ENCODE peak calls at places on chromosomes 5 and 9, in nine cellular contexts. One of them, this sample, is unnamed.

GRCh38 chr5:143413964-143414669 is 10.6 kb upstream of the NR3C1 start:
- DNase-seq in GM13977: no peak
- DNase-seq in activated CD4-positive, alpha-beta T cell treated with anti-CD3 and anti-CD28 coated beads, Interleukin-2, amount 50 U/mL, for 1 hour: no peak
- DNase-seq in retina: no peak
- DNase-seq in CD8-positive, alpha-beta memory T cell: no peak
- DNase-seq in EL: no peak
- DNase-seq in H9: no peak
- DNase-seq in Kasumi-1: no peak
- DNase-seq in stimulated activated CD4-positive, alpha-beta T cell treated with anti-CD3 and anti-CD28 coated beads, Interleukin-2, amount 100 ng/mL, for 24 hours: no peak
- DNase-seq in this sample: no peak

GRCh38 chr9:6968271-6968670 is 210.5 kb downstream of the KDM4C start:
- DNase-seq in GM13977: no peak
- DNase-seq in activated CD4-positive, alpha-beta T cell treated with anti-CD3 and anti-CD28 coated beads, Interleukin-2, amount 50 U/mL, for 1 hour: no peak
- DNase-seq in retina: no peak
- DNase-seq in CD8-positive, alpha-beta memory T cell: no peak
- DNase-seq in EL: no peak
- DNase-seq in H9: no peak
- DNase-seq in Kasumi-1: no peak
- DNase-seq in stimulated activated CD4-positive, alpha-beta T cell treated with anti-CD3 and anti-CD28 coated beads, Interleukin-2, amount 100 ng/mL, for 24 hours: no peak
- DNase-seq in this sample: no peak

GRCh38 chr5:132425009-132425937 is 55.8 kb downstream of the SLC22A5 start:
- DNase-seq in GM13977: peak; percentile 75
- DNase-seq in activated CD4-positive, alpha-beta T cell treated with anti-CD3 and anti-CD28 coated beads, Interleukin-2, amount 50 U/mL, for 1 hour: peak; percentile 65
- DNase-seq in retina: no peak
- DNase-seq in CD8-positive, alpha-beta memory T cell: peak; percentile 48
- DNase-seq in EL: peak; percentile 87
- DNase-seq in H9: no peak
- DNase-seq in Kasumi-1: peak; percentile 25
- DNase-seq in stimulated activated CD4-positive, alpha-beta T cell treated with anti-CD3 and anti-CD28 coated beads, Interleukin-2, amount 100 ng/mL, for 24 hours: peak; percentile 79
- DNase-seq in this sample: no peak

GRCh38 chr9:124011460-124012301 is at the start of gene LHX2:
- DNase-seq in GM13977: peak; percentile 88
- DNase-seq in activated CD4-positive, alpha-beta T cell treated with anti-CD3 and anti-CD28 coated beads, Interleukin-2, amount 50 U/mL, for 1 hour: no peak
- DNase-seq in retina: peak; percentile 97
- DNase-seq in CD8-positive, alpha-beta memory T cell: no peak
- DNase-seq in EL: peak; percentile 89
- DNase-seq in H9: peak; percentile 97
- DNase-seq in Kasumi-1: peak; percentile 40
- DNase-seq in stimulated activated CD4-positive, alpha-beta T cell treated with anti-CD3 and anti-CD28 coated beads, Interleukin-2, amount 100 ng/mL, for 24 hours: no peak
- DNase-seq in this sample: no peak

GRCh38 chr9:77807295-77807694 is 159.2 kb upstream of the GNA14 start:
- DNase-seq in GM13977: no peak
- DNase-seq in activated CD4-positive, alpha-beta T cell treated with anti-CD3 and anti-CD28 coated beads, Interleukin-2, amount 50 U/mL, for 1 hour: no peak
- DNase-seq in retina: no peak
- DNase-seq in CD8-positive, alpha-beta memory T cell: no peak
- DNase-seq in EL: peak; percentile 92
- DNase-seq in H9: no peak
- DNase-seq in Kasumi-1: no peak
- DNase-seq in stimulated activated CD4-positive, alpha-beta T cell treated with anti-CD3 and anti-CD28 coated beads, Interleukin-2, amount 100 ng/mL, for 24 hours: no peak
- DNase-seq in this sample: no peak

GRCh38 chr5:138981606-138982005 is 106.5 kb upstream of the LRRTM2 start:
- DNase-seq in GM13977: no peak
- DNase-seq in activated CD4-positive, alpha-beta T cell treated with anti-CD3 and anti-CD28 coated beads, Interleukin-2, amount 50 U/mL, for 1 hour: no peak
- DNase-seq in retina: no peak
- DNase-seq in CD8-positive, alpha-beta memory T cell: no peak
- DNase-seq in EL: no peak
- DNase-seq in H9: peak; percentile 8
- DNase-seq in Kasumi-1: no peak
- DNase-seq in stimulated activated CD4-positive, alpha-beta T cell treated with anti-CD3 and anti-CD28 coated beads, Interleukin-2, amount 100 ng/mL, for 24 hours: no peak
- DNase-seq in this sample: no peak

GRCh38 chr5:2710910-2711309 is 40.6 kb downstream of the IRX2 start:
- DNase-seq in GM13977: no peak
- DNase-seq in activated CD4-positive, alpha-beta T cell treated with anti-CD3 and anti-CD28 coated beads, Interleukin-2, amount 50 U/mL, for 1 hour: no peak
- DNase-seq in retina: no peak
- DNase-seq in CD8-positive, alpha-beta memory T cell: no peak
- DNase-seq in EL: peak; percentile 2
- DNase-seq in H9: no peak
- DNase-seq in Kasumi-1: no peak
- DNase-seq in stimulated activated CD4-positive, alpha-beta T cell treated with anti-CD3 and anti-CD28 coated beads, Interleukin-2, amount 100 ng/mL, for 24 hours: no peak
- DNase-seq in this sample: no peak

GRCh38 chr5:165139730-165140129 is 1634.3 kb downstream of the MAT2B start:
- DNase-seq in GM13977: no peak
- DNase-seq in activated CD4-positive, alpha-beta T cell treated with anti-CD3 and anti-CD28 coated beads, Interleukin-2, amount 50 U/mL, for 1 hour: no peak
- DNase-seq in retina: no peak
- DNase-seq in CD8-positive, alpha-beta memory T cell: no peak
- DNase-seq in EL: no peak
- DNase-seq in H9: no peak
- DNase-seq in Kasumi-1: peak; percentile 94
- DNase-seq in stimulated activated CD4-positive, alpha-beta T cell treated with anti-CD3 and anti-CD28 coated beads, Interleukin-2, amount 100 ng/mL, for 24 hours: no peak
- DNase-seq in this sample: no peak

GRCh38 chr5:122816726-122817125 is 28.7 kb upstream of the SNX24 start:
- DNase-seq in GM13977: no peak
- DNase-seq in activated CD4-positive, alpha-beta T cell treated with anti-CD3 and anti-CD28 coated beads, Interleukin-2, amount 50 U/mL, for 1 hour: no peak
- DNase-seq in retina: peak; percentile 42
- DNase-seq in CD8-positive, alpha-beta memory T cell: no peak
- DNase-seq in EL: no peak
- DNase-seq in H9: no peak
- DNase-seq in Kasumi-1: no peak
- DNase-seq in stimulated activated CD4-positive, alpha-beta T cell treated with anti-CD3 and anti-CD28 coated beads, Interleukin-2, amount 100 ng/mL, for 24 hours: no peak
- DNase-seq in this sample: no peak